ENCODE peak calls at places on chromosomes 2 and 18, in six cellular contexts. O, Q, D, Z, N and A are unnamed samples.

GRCh38 chr2:191225690-191226089 is 19.5 kb upstream of the MYO1B start:
- DNase-seq in N (no peak), O (no peak), D (no peak), Q (no peak), Z (no peak), A (no peak)

GRCh38 chr2:25701801-25702200 is 28.4 kb upstream of the DTNB start:
- DNase-seq in O (no peak), N (no peak), D (no peak), Q (no peak), Z (no peak), A (no peak)

GRCh38 chr2:164840458-164840929 is 1.1 kb downstream of the COBLL1 start:
- DNase-seq in N (peak; percentile 45), D (no peak), O (no peak), Q (peak; percentile 29), Z (peak; percentile 24), A (peak; percentile 75)

GRCh38 chr2:67649331-67650071 is 252.4 kb downstream of the ETAA1 start:
- DNase-seq in Z (no peak), D (peak; percentile 43), O (no peak), N (no peak), Q (peak; percentile 64), A (peak; percentile 18)

GRCh38 chr2:216505133-216506106 is 6.8 kb downstream of the RPL37A start:
- DNase-seq in D (no peak), O (no peak), N (no peak), Z (no peak), Q (no peak), A (no peak)

GRCh38 chr2:117854610-117855009 is 40.1 kb downstream of the DDX18 start:
- DNase-seq in N (no peak), Z (no peak), Q (no peak), O (no peak), D (no peak), A (no peak)

GRCh38 chr18:59067873-59068272 is 71.8 kb upstream of the SEC11C start:
- DNase-seq in D (peak; percentile 25), O (no peak), N (peak; percentile 73), Z (peak; percentile 30), Q (peak; percentile 38), A (peak; percentile 45)

GRCh38 chr18:31429623-31430022 is 17.9 kb upstream of the DSG3 start:
- DNase-seq in Q (no peak), N (peak; percentile 61), O (no peak), Z (no peak), D (no peak), A (peak; percentile 31)

GRCh38 chr2:41579811-41580210 is 468.0 kb upstream of the PKDCC start:
- DNase-seq in D (no peak), N (no peak), O (no peak), Q (no peak), Z (no peak), A (no peak)

GRCh38 chr2:207772081-207772843 is 2.6 kb upstream of the FZD5 start:
- DNase-seq in N (peak; percentile 97), Q (peak; percentile 29), O (no peak), D (no peak), Z (no peak), A (peak; percentile 54)

GRCh38 chr2:195488567-195488966 is 168.5 kb upstream of the SLC39A10 start:
- DNase-seq in Z (no peak), N (no peak), Q (peak; percentile 10), D (no peak), O (no peak), A (no peak)

GRCh38 chr2:73314441-73314840 is 21.1 kb upstream of the EGR4 start:
- DNase-seq in Z (no peak), N (no peak), D (no peak), Q (no peak), O (no peak), A (no peak)

GRCh38 chr2:43222472-43223146 is 3.8 kb downstream of the ZFP36L2 start:
- DNase-seq in Q (peak; percentile 55), Z (no peak), N (no peak), D (no peak), O (no peak), A (peak; percentile 39)

GRCh38 chr2:164675027-164675426 is 53.7 kb upstream of the GRB14 start:
- DNase-seq in Q (no peak), D (no peak), N (no peak), Z (no peak), O (no peak), A (no peak)

GRCh38 chr2:237863102-237863511 is 3.7 kb downstream of the RAMP1 start:
- DNase-seq in N (no peak), D (peak; percentile 54), O (no peak), Q (no peak), Z (no peak), A (no peak)

GRCh38 chr2:30421551-30422436 is 25.3 kb upstream of the LCLAT1 start:
- DNase-seq in N (peak; percentile 25), Q (peak; percentile 94), Z (peak; percentile 43), D (peak; percentile 88), O (no peak), A (peak; percentile 57)

GRCh38 chr2:85165291-85165690 is 32.1 kb downstream of the TCF7L1 start:
- DNase-seq in O (no peak), Z (no peak), Q (no peak), D (no peak), N (no peak), A (no peak)

GRCh38 chr18:67520276-67521035 is 3.9 kb upstream of the DSEL start:
- DNase-seq in N (no peak), O (no peak), D (no peak), Q (peak; percentile 83), Z (no peak), A (no peak)

GRCh38 chr2:120110062-120110362 is 97.1 kb downstream of the EPB41L5 start:
- DNase-seq in D (no peak), O (no peak), Z (peak; percentile 9), N (no peak), Q (no peak), A (no peak)

GRCh38 chr2:136117391-136117841 is 533 bp downstream of the CXCR4 start:
- DNase-seq in D (peak; percentile 71), Q (peak; percentile 46), N (peak; percentile 55), Z (peak; percentile 82), O (no peak), A (peak; percentile 71)

GRCh38 chr2:12607971-12608370 is 108.8 kb upstream of the TRIB2 start:
- DNase-seq in O (no peak), Q (peak; percentile 36), N (no peak), D (no peak), Z (no peak), A (no peak)

GRCh38 chr2:64695656-64696310 is 42.1 kb upstream of the SERTAD2 start:
- DNase-seq in N (no peak), Z (no peak), D (no peak), O (no peak), Q (peak; percentile 38), A (no peak)

GRCh38 chr2:64698668-64699444 is 45.1 kb upstream of the SERTAD2 start:
- DNase-seq in Z (no peak), Q (peak; percentile 94), D (no peak), N (no peak), O (peak; percentile 7), A (peak; percentile 29)

GRCh38 chr2:64698068-64698645 is 44.4 kb upstream of the SERTAD2 start:
- DNase-seq in D (no peak), Z (no peak), O (no peak), N (no peak), Q (no peak), A (no peak)

GRCh38 chr2:64696631-64697030 is 42.9 kb upstream of the SERTAD2 start:
- DNase-seq in N (no peak), D (no peak), O (no peak), Q (no peak), Z (no peak), A (no peak)

GRCh38 chr2:64697286-64698023 is 43.7 kb upstream of the SERTAD2 start:
- DNase-seq in D (no peak), O (no peak), Z (no peak), Q (peak; percentile 36), N (no peak), A (no peak)
- H3K4me2 ChIP-seq in D (no peak overlapping the region), O (no peak overlapping the region), Z (no peak overlapping the region), Q (peak overlapping the region; percentile 59), N (no peak overlapping the region), A (no peak overlapping the region)

DNA sequence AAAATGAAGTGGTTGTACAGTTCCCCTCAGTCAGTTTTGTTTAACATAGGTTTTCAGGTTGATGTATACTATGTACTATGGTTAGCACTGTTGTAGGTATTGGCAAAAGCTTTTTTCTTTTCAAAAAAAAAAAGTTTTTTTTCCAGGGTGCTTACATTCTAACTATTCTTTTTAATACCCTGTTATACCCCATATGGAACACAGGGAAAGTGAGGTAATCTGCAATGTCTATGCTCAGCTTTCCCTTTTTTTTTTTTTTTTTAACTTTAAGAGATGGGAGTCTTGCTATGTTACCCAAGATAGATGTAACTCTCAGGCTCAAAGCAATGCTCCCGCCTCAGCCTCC is 590 bp upstream of the CCDC138 start:
- DNase-seq in N (no peak), Z (no peak), D (no peak), Q (no peak), O (no peak), A (no peak)
- H3K36me3 ChIP-seq in N (peaks cover 22% of the 10 kb centered on the region), Z (peaks cover 8% of the 10 kb centered on the region), D (peaks cover 43% of the 10 kb centered on the region), Q (peaks cover 32% of the 10 kb centered on the region), O (peaks cover 2% of the 10 kb centered on the region), A (no peaks in the 10 kb centered on the region)

GRCh38 chr2:5990021-5990420 is 297.8 kb downstream of the SOX11 start:
- DNase-seq in Z (no peak), O (no peak), Q (no peak), D (no peak), N (no peak), A (no peak)
- H3K4me2 ChIP-seq in Z (no peak overlapping the region), O (no peak overlapping the region), Q (no peak overlapping the region), D (no peak overlapping the region), N (no peak overlapping the region), A (no peak overlapping the region)

GRCh38 chr2:47159627-47160026 is 4.5 kb upstream of the STPG4 start:
- DNase-seq in O (no peak), Q (no peak), D (no peak), N (no peak), Z (no peak), A (no peak)
- H3K36me3 ChIP-seq in O (peaks cover 20% of the 10 kb centered on the region), Q (peaks cover 69% of the 10 kb centered on the region), D (peaks cover 74% of the 10 kb centered on the region), N (peaks cover 37% of the 10 kb centered on the region), Z (peaks cover 38% of the 10 kb centered on the region), A (peaks cover 10% of the 10 kb centered on the region)

GRCh38 chr18:23719634-23720201 is 30.5 kb downstream of the LAMA3 start:
- DNase-seq in Z (no peak), D (no peak), N (no peak), O (peak; percentile 83), Q (peak; percentile 96), A (peak; percentile 63)
- H3K4me2 ChIP-seq in Z (no peak overlapping the region), D (peak overlapping the region; percentile 36), N (no peak overlapping the region), O (peak overlapping the region; percentile 31), Q (peak overlapping the region; percentile 15), A (no peak overlapping the region)